ENCODE peak calls at places on chromosomes 12 and 14, in eight cellular contexts. N is endothelial cell of umbilical vein, Z is HepG2, A is A549, Q is HCT116, J is NB4, P is H1, S is K562. X is an unnamed sample.

GRCh38 chr14:89214221-89214965 is 202.6 kb downstream of the FOXN3 start:
- DNase-seq in J (no peak), A (peak; percentile 49), N (peak; percentile 81), P (no peak), Q (no peak), Z (peak; percentile 86), S (no peak), X (no peak)

GRCh38 chr12:76863005-76863670 is 15.7 kb downstream of the CSRP2 start:
- DNase-seq in Q (no peak), J (no peak), Z (no peak), S (no peak), A (no peak), N (no peak), P (no peak), X (no peak)

GRCh38 chr12:65649126-65649525 is 175.2 kb upstream of the HMGA2 start:
- DNase-seq in S (no peak), J (no peak), N (peak; percentile 98), Q (peak; percentile 98), A (peak; percentile 72), Z (no peak), P (no peak), X (no peak)

GRCh38 chr12:7694556-7694955 is 1.0 kb downstream of the GDF3 start:
- DNase-seq in S (no peak), P (no peak), N (no peak), Q (no peak), Z (no peak), J (no peak), A (no peak), X (no peak)

GRCh38 chr14:89720741-89721315 is 233.7 kb downstream of the EFCAB11 start:
- DNase-seq in A (no peak), Q (no peak), S (no peak), P (no peak), J (peak; percentile 91), Z (no peak), N (no peak), X (no peak)

GRCh38 chr12:69136931-69137613 is 102.3 kb upstream of the CPSF6 start:
- DNase-seq in N (no peak), A (no peak), S (no peak), P (no peak), Q (no peak), J (no peak), Z (no peak), X (no peak)

GRCh38 chr12:105948331-105948730 is 190.4 kb downstream of the NUAK1 start:
- DNase-seq in J (no peak), N (no peak), Q (no peak), P (no peak), S (no peak), A (no peak), Z (no peak), X (no peak)

GRCh38 chr12:52564582-52564981 is 9.1 kb downstream of the KRT74 start:
- DNase-seq in A (no peak), P (no peak), Z (no peak), N (no peak), Q (no peak), S (no peak), J (no peak), X (no peak)

GRCh38 chr12:111453071-111453989 is 47.6 kb downstream of the SH2B3 start:
- DNase-seq in S (no peak), N (no peak), Q (no peak), A (no peak), J (peak; percentile 25), Z (no peak), P (peak; percentile 47), X (no peak)

GRCh38 chr12:2094597-2094996 is 41.8 kb downstream of the CACNA1C start:
- DNase-seq in S (no peak), Z (no peak), Q (no peak), A (no peak), P (no peak), J (peak; percentile 58), N (no peak), X (no peak)

GRCh38 chr12:131642771-131643170 is 68.1 kb upstream of the SFSWAP start:
- DNase-seq in J (no peak), P (no peak), S (no peak), Z (no peak), A (no peak), Q (no peak), N (peak; percentile 0), X (no peak)

GRCh38 chr12:56631790-56632700 is 1.9 kb upstream of the BAZ2A start:
- DNase-seq in J (peak; percentile 81), N (peak; percentile 50), S (peak; percentile 85), A (peak; percentile 60), P (peak; percentile 77), Q (no peak), Z (peak; percentile 14), X (peak; percentile 82)

GRCh38 chr14:74551001-74551400 is 57.4 kb downstream of the ISCA2 start:
- DNase-seq in N (no peak), J (no peak), A (no peak), Q (no peak), P (no peak), S (no peak), Z (no peak), X (no peak)

GRCh38 chr14:74550071-74550470 is 56.5 kb downstream of the ISCA2 start:
- DNase-seq in Q (no peak), A (no peak), S (no peak), N (no peak), P (no peak), Z (no peak), J (no peak), X (no peak)

GRCh38 chr14:74552623-74553022 is 59.1 kb downstream of the ISCA2 start:
- DNase-seq in N (peak; percentile 63), Q (no peak), S (no peak), Z (no peak), J (no peak), A (no peak), P (no peak), X (no peak)

GRCh38 chr14:74551903-74552371 is 58.4 kb downstream of the ISCA2 start:
- DNase-seq in J (no peak), Z (no peak), P (no peak), A (no peak), S (no peak), Q (no peak), N (no peak), X (no peak)

DNA sequence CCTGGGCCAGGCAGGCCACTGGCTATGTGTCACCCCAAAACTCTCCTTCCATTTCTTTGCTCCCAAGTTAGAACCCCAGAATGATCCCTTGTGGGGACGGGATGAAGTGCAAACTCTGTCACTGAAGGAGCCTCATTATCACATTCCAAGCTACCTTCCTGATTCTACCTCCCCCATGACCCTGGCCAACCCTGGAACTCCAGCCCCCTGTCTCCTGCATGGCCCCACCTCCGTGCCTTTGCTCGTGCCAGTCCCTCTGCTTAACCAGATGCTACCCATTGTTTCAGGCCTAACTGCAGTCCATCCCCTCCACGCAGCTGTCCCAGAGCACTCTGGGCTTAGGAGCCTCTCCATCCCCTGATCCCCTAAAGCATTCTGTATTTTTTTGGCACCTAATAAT is 57.9 kb downstream of the ISCA2 start:
- DNase-seq in S (no peak), Q (no peak), N (no peak), Z (no peak), P (no peak), A (no peak), J (no peak), X (no peak)
- TF ChIP-seq MAX in S (no peak), Q (no peak), N (no peak), Z (no peak), P (no peak), A (no peak), J (no peak), X (no peak)

GRCh38 chr12:31234955-31235867 is 90.7 kb downstream of the SINHCAF start:
- DNase-seq in Z (peak; percentile 7), Q (peak; percentile 18), A (peak; percentile 49), P (peak; percentile 66), N (peak; percentile 36), S (peak; percentile 25), J (peak; percentile 30), X (peak; percentile 61)
- TF ChIP-seq MAX in Z (no peak), Q (no peak), A (no peak), P (no peak), N (no peak), S (no peak), J (no peak), X (no peak)

GRCh38 chr12:112841891-112842290 is 50.3 kb downstream of the RPH3A start:
- DNase-seq in Z (no peak), Q (no peak), A (peak; percentile 22), N (peak; percentile 49), J (no peak), S (no peak), P (no peak), X (no peak)

GRCh38 chr12:112838731-112839130 is 47.2 kb downstream of the RPH3A start:
- DNase-seq in S (no peak), P (no peak), Z (no peak), J (no peak), A (no peak), N (no peak), Q (no peak), X (no peak)

GRCh38 chr12:112837629-112838191 is 46.2 kb downstream of the RPH3A start:
- DNase-seq in S (peak; percentile 11), J (peak; percentile 21), N (peak; percentile 42), Q (no peak), P (no peak), A (peak; percentile 54), Z (peak; percentile 14), X (no peak)

GRCh38 chr12:112841240-112841639 is 49.7 kb downstream of the RPH3A start:
- DNase-seq in P (no peak), Q (no peak), Z (no peak), J (no peak), N (no peak), S (no peak), A (no peak), X (no peak)

DNA sequence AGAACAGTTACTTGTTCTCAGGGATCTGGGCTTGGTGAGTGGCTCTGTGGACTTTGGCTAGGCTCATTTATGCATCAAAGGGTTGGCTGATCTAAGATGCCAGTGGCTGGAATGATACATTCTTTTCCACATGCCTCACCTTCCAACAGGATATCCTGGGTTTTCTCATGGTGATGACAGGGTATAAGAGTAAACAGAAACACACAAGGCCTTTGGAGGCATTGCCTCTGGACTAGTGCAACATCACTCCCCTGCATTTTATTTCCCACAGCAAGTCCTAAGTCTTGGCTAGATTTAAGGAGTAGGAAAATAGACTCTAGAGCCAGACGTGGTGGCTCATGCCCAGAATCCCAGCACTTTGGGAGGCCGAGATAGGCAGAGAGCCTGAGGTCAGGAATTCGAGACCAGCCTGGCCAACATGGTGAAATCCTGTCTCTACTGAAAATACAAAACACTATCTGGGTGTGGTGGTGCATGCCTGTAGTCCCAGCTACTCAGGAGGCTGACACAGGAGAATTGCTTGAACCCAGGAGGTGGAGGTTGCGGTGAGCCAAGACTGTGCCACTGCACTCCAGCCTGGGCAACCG is 47.9 kb downstream of the RPH3A start:
- DNase-seq in P (no peak), S (no peak), J (no peak), N (peak; percentile 88), A (peak; percentile 72), Z (peak; percentile 85), Q (no peak), X (no peak)
- TF ChIP-seq MAX in P (no peak), S (no peak), J (no peak), N (no peak), A (peak; percentile 89), Z (no peak), Q (no peak), X (no peak)

DNA sequence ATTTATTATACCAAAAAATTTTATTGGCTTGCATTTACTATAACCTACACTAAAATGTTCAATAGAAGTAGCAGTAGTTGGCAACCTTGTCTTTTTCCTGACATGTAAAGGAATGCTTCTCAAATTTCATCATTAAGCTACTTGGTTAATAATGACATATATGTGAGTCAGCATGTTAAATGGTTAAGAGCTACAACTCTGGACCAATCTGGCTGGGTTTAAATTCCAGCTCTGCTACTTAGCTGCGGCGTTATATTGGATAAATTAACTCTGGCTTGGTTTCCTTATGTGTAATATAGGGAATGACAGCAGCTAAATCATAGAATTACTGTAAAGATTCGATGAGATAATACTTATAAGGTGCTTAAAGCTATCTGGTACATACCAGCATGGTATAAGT is 53.7 kb upstream of the OTOGL start:
- DNase-seq in Z (no peak), A (no peak), P (no peak), S (no peak), N (no peak), Q (no peak), J (no peak), X (no peak)
- TF ChIP-seq MAX in Z (no peak), A (no peak), P (no peak), S (no peak), N (no peak), Q (no peak), J (no peak), X (no peak)

X was measured in WTC11.